ENCODE peak calls at places on chromosomes 7 and 10, in eight cellular contexts. One of them, this sample, is unnamed. For H3K36me3 and H3K4me1, the result is how much of the 10 kb centered on the place peaks cover.

GRCh38 chr7:23184291-23184690 is 2.4 kb downstream of the NUP42 start:
- DNase-seq in GM23338: no peak
- DNase-seq in mammary epithelial cell: no peak
- DNase-seq in spleen: no peak
- DNase-seq in breast epithelium: no peak
- DNase-seq in Peyer's patch: no peak
- DNase-seq in PC-3: no peak
- DNase-seq in CD8-positive, alpha-beta memory T cell: no peak
- DNase-seq in this sample: no peak

GRCh38 chr10:46282460-46283216 is 4.2 kb upstream of the ANTXRL start:
- DNase-seq in GM23338: peak
- DNase-seq in mammary epithelial cell: peak
- DNase-seq in spleen: peak
- DNase-seq in breast epithelium: peak
- DNase-seq in Peyer's patch: peak
- DNase-seq in PC-3: peak
- DNase-seq in CD8-positive, alpha-beta memory T cell: peak
- DNase-seq in this sample: peak

GRCh38 chr10:89588671-89589070 is 53.3 kb upstream of the SLC16A12 start:
- DNase-seq in GM23338: no peak
- DNase-seq in mammary epithelial cell: no peak
- DNase-seq in spleen: no peak
- DNase-seq in breast epithelium: no peak
- DNase-seq in Peyer's patch: no peak
- DNase-seq in PC-3: no peak
- DNase-seq in CD8-positive, alpha-beta memory T cell: no peak
- DNase-seq in this sample: no peak

GRCh38 chr10:104331208-104331838 is 6.9 kb downstream of the ITPRIP start:
- DNase-seq in GM23338: peak
- DNase-seq in mammary epithelial cell: peak
- DNase-seq in spleen: peak
- DNase-seq in breast epithelium: no peak
- DNase-seq in Peyer's patch: no peak
- DNase-seq in PC-3: peak
- DNase-seq in CD8-positive, alpha-beta memory T cell: no peak
- DNase-seq in this sample: no peak

GRCh38 chr7:266851-267840 is 22.8 kb upstream of the FOXL3 start:
- DNase-seq in GM23338: peak
- DNase-seq in mammary epithelial cell: peak
- DNase-seq in spleen: peak
- DNase-seq in breast epithelium: no peak
- DNase-seq in Peyer's patch: peak
- DNase-seq in PC-3: peak
- DNase-seq in CD8-positive, alpha-beta memory T cell: no peak
- DNase-seq in this sample: peak

GRCh38 chr7:106012184-106012583 is 49.1 kb downstream of the CDHR3 start:
- DNase-seq in GM23338: no peak
- DNase-seq in mammary epithelial cell: no peak
- DNase-seq in spleen: no peak
- DNase-seq in breast epithelium: no peak
- DNase-seq in Peyer's patch: no peak
- DNase-seq in PC-3: no peak
- DNase-seq in CD8-positive, alpha-beta memory T cell: no peak
- DNase-seq in this sample: no peak

GRCh38 chr10:103575416-103576075 is 82.0 kb downstream of the NEURL1 start:
- DNase-seq in GM23338: no peak
- DNase-seq in mammary epithelial cell: no peak
- DNase-seq in spleen: no peak
- DNase-seq in breast epithelium: no peak
- DNase-seq in Peyer's patch: no peak
- DNase-seq in PC-3: peak
- DNase-seq in CD8-positive, alpha-beta memory T cell: no peak
- DNase-seq in this sample: no peak

GRCh38 chr7:17013204-17013603 is 131.4 kb upstream of the AGR3 start:
- DNase-seq in GM23338: no peak
- DNase-seq in mammary epithelial cell: no peak
- DNase-seq in spleen: no peak
- DNase-seq in breast epithelium: no peak
- DNase-seq in Peyer's patch: no peak
- DNase-seq in PC-3: no peak
- DNase-seq in CD8-positive, alpha-beta memory T cell: no peak
- DNase-seq in this sample: no peak

GRCh38 chr7:70505886-70506285 is 626.1 kb upstream of the GALNT17 start:
- DNase-seq in GM23338: no peak
- DNase-seq in mammary epithelial cell: no peak
- DNase-seq in spleen: no peak
- DNase-seq in breast epithelium: no peak
- DNase-seq in Peyer's patch: no peak
- DNase-seq in PC-3: no peak
- DNase-seq in CD8-positive, alpha-beta memory T cell: no peak
- DNase-seq in this sample: no peak

GRCh38 chr10:101141622-101142532 is 10.8 kb downstream of the TLX1 start:
- DNase-seq in GM23338: peak
- DNase-seq in mammary epithelial cell: peak
- DNase-seq in spleen: peak
- DNase-seq in breast epithelium: peak
- DNase-seq in Peyer's patch: peak
- DNase-seq in PC-3: peak
- DNase-seq in CD8-positive, alpha-beta memory T cell: peak
- DNase-seq in this sample: peak

GRCh38 chr7:15648461-15648961 is 38.0 kb downstream of the MEOX2 start:
- DNase-seq in GM23338: no peak
- DNase-seq in mammary epithelial cell: peak
- DNase-seq in spleen: no peak
- DNase-seq in breast epithelium: no peak
- DNase-seq in Peyer's patch: no peak
- DNase-seq in PC-3: no peak
- DNase-seq in CD8-positive, alpha-beta memory T cell: no peak
- DNase-seq in this sample: no peak

GRCh38 chr7:4100148-4100547 is 581.9 kb upstream of the FOXK1 start:
- DNase-seq in GM23338: no peak
- DNase-seq in mammary epithelial cell: no peak
- DNase-seq in spleen: peak
- DNase-seq in breast epithelium: no peak
- DNase-seq in Peyer's patch: no peak
- DNase-seq in PC-3: no peak
- DNase-seq in CD8-positive, alpha-beta memory T cell: no peak
- DNase-seq in this sample: no peak

GRCh38 chr7:920351-921070 is 34.0 kb downstream of the ADAP1 start:
- DNase-seq in GM23338: no peak
- DNase-seq in mammary epithelial cell: no peak
- DNase-seq in spleen: peak
- DNase-seq in breast epithelium: no peak
- DNase-seq in Peyer's patch: peak
- DNase-seq in PC-3: peak
- DNase-seq in CD8-positive, alpha-beta memory T cell: peak
- DNase-seq in this sample: peak

GRCh38 chr7:99498546-99498944 is 1.5 kb downstream of the ZNF394 start:
- DNase-seq in GM23338: no peak
- DNase-seq in mammary epithelial cell: peak
- DNase-seq in spleen: peak
- DNase-seq in breast epithelium: no peak
- DNase-seq in Peyer's patch: no peak
- DNase-seq in PC-3: peak
- DNase-seq in CD8-positive, alpha-beta memory T cell: no peak
- DNase-seq in this sample: no peak

GRCh38 chr7:110775046-110775445 is 315.9 kb upstream of the LRRN3 start:
- DNase-seq in GM23338: no peak
- DNase-seq in mammary epithelial cell: no peak
- DNase-seq in spleen: no peak
- DNase-seq in breast epithelium: no peak
- DNase-seq in Peyer's patch: no peak
- DNase-seq in PC-3: no peak
- DNase-seq in CD8-positive, alpha-beta memory T cell: no peak
- DNase-seq in this sample: no peak

GRCh38 chr7:150934045-150934766 is 43.9 kb downstream of the KCNH2 start:
- DNase-seq in GM23338: no peak
- DNase-seq in mammary epithelial cell: no peak
- DNase-seq in spleen: no peak
- DNase-seq in breast epithelium: no peak
- DNase-seq in Peyer's patch: peak
- DNase-seq in PC-3: no peak
- DNase-seq in CD8-positive, alpha-beta memory T cell: no peak
- DNase-seq in this sample: peak

GRCh38 chr10:125035588-125036298 is 93.8 kb downstream of the ZRANB1 start:
- DNase-seq in GM23338: no peak
- DNase-seq in mammary epithelial cell: no peak
- DNase-seq in spleen: no peak
- DNase-seq in breast epithelium: no peak
- DNase-seq in Peyer's patch: no peak
- DNase-seq in PC-3: no peak
- DNase-seq in CD8-positive, alpha-beta memory T cell: no peak
- DNase-seq in this sample: no peak

GRCh38 chr7:26280723-26281122 is 10.9 kb upstream of the SNX10 start:
- DNase-seq in GM23338: no peak
- DNase-seq in mammary epithelial cell: no peak
- DNase-seq in spleen: no peak
- DNase-seq in breast epithelium: no peak
- DNase-seq in Peyer's patch: no peak
- DNase-seq in PC-3: no peak
- DNase-seq in CD8-positive, alpha-beta memory T cell: no peak
- DNase-seq in this sample: no peak

GRCh38 chr7:156607332-156608175 is 33.0 kb upstream of the RNF32 start:
- DNase-seq in GM23338: no peak
- DNase-seq in mammary epithelial cell: no peak
- DNase-seq in spleen: no peak
- DNase-seq in breast epithelium: no peak
- DNase-seq in Peyer's patch: no peak
- DNase-seq in PC-3: no peak
- DNase-seq in CD8-positive, alpha-beta memory T cell: no peak
- DNase-seq in this sample: peak

GRCh38 chr10:6536102-6536501 is 44.0 kb downstream of the PRKCQ start:
- DNase-seq in GM23338: no peak
- DNase-seq in mammary epithelial cell: no peak
- DNase-seq in spleen: no peak
- DNase-seq in breast epithelium: no peak
- DNase-seq in Peyer's patch: no peak
- DNase-seq in PC-3: no peak
- DNase-seq in CD8-positive, alpha-beta memory T cell: no peak
- DNase-seq in this sample: no peak

GRCh38 chr10:6535365-6535764 is 44.7 kb downstream of the PRKCQ start:
- DNase-seq in GM23338: no peak
- DNase-seq in mammary epithelial cell: no peak
- DNase-seq in spleen: no peak
- DNase-seq in breast epithelium: no peak
- DNase-seq in Peyer's patch: no peak
- DNase-seq in PC-3: no peak
- DNase-seq in CD8-positive, alpha-beta memory T cell: no peak
- DNase-seq in this sample: no peak

GRCh38 chr10:6532321-6532720 is 47.8 kb downstream of the PRKCQ start:
- DNase-seq in GM23338: no peak
- DNase-seq in mammary epithelial cell: no peak
- DNase-seq in spleen: no peak
- DNase-seq in breast epithelium: no peak
- DNase-seq in Peyer's patch: no peak
- DNase-seq in PC-3: no peak
- DNase-seq in CD8-positive, alpha-beta memory T cell: no peak
- DNase-seq in this sample: no peak

GRCh38 chr10:6542999-6543430 is 37.1 kb downstream of the PRKCQ start:
- DNase-seq in GM23338: peak
- DNase-seq in mammary epithelial cell: no peak
- DNase-seq in spleen: no peak
- DNase-seq in breast epithelium: no peak
- DNase-seq in Peyer's patch: no peak
- DNase-seq in PC-3: no peak
- DNase-seq in CD8-positive, alpha-beta memory T cell: peak
- DNase-seq in this sample: no peak

DNA sequence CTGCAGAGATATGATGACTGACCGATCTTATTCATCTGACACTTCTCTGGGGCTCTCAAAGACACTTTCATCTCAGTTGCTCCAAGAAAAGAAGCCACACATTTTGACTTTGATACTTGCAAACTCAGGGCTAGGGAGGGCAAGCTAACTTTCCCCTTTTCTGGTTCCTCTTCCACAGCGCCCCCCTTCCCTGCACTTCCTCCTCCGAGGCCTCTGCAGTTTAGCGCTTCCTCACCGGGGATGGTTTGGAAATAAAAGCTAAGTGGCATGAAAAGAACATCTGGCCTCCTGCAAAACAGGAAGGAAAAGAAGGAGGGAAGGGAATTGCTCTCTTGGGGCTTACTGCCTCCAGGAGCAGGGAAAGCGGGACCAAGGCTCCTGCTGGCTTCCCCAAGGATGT is 42.4 kb downstream of the PRKCQ start:
- DNase-seq in GM23338: peak
- DNase-seq in mammary epithelial cell: no peak
- DNase-seq in spleen: no peak
- DNase-seq in breast epithelium: no peak
- DNase-seq in Peyer's patch: no peak
- DNase-seq in PC-3: no peak
- DNase-seq in CD8-positive, alpha-beta memory T cell: no peak
- DNase-seq in this sample: no peak
- H3K36me3 ChIP-seq in GM23338: under half
- H3K36me3 ChIP-seq in mammary epithelial cell: under half
- H3K36me3 ChIP-seq in spleen: under half
- H3K36me3 ChIP-seq in breast epithelium: under half
- H3K36me3 ChIP-seq in Peyer's patch: under half
- H3K36me3 ChIP-seq in PC-3: under half
- H3K36me3 ChIP-seq in CD8-positive, alpha-beta memory T cell: under half
- H3K36me3 ChIP-seq in this sample: under half

GRCh38 chr7:131226116-131226562 is 101.5 kb upstream of the MKLN1 start:
- DNase-seq in GM23338: no peak
- DNase-seq in mammary epithelial cell: no peak
- DNase-seq in spleen: no peak
- DNase-seq in breast epithelium: no peak
- DNase-seq in Peyer's patch: no peak
- DNase-seq in PC-3: no peak
- DNase-seq in CD8-positive, alpha-beta memory T cell: no peak
- DNase-seq in this sample: no peak
- H3K27ac ChIP-seq in GM23338: no peak
- H3K27ac ChIP-seq in mammary epithelial cell: no peak
- H3K27ac ChIP-seq in spleen: no peak
- H3K27ac ChIP-seq in breast epithelium: peak
- H3K27ac ChIP-seq in Peyer's patch: peak
- H3K27ac ChIP-seq in PC-3: no peak
- H3K27ac ChIP-seq in CD8-positive, alpha-beta memory T cell: no peak
- H3K27ac ChIP-seq in this sample: peak

GRCh38 chr10:110499796-110500514 is 2.2 kb downstream of the DUSP5 start:
- DNase-seq in GM23338: no peak
- DNase-seq in mammary epithelial cell: no peak
- DNase-seq in spleen: no peak
- DNase-seq in breast epithelium: no peak
- DNase-seq in Peyer's patch: no peak
- DNase-seq in PC-3: no peak
- DNase-seq in CD8-positive, alpha-beta memory T cell: no peak
- DNase-seq in this sample: no peak
- H3K4me1 ChIP-seq in GM23338: under half
- H3K4me1 ChIP-seq in mammary epithelial cell: half or more
- H3K4me1 ChIP-seq in spleen: half or more
- H3K4me1 ChIP-seq in breast epithelium: under half
- H3K4me1 ChIP-seq in Peyer's patch: under half
- H3K4me1 ChIP-seq in PC-3: under half
- H3K4me1 ChIP-seq in CD8-positive, alpha-beta memory T cell: half or more
- H3K4me1 ChIP-seq in this sample: half or more

GRCh38 chr10:102371295-102371694 is 24.2 kb upstream of the NFKB2 start:
- DNase-seq in GM23338: no peak
- DNase-seq in mammary epithelial cell: no peak
- DNase-seq in spleen: no peak
- DNase-seq in breast epithelium: no peak
- DNase-seq in Peyer's patch: no peak
- DNase-seq in PC-3: no peak
- DNase-seq in CD8-positive, alpha-beta memory T cell: no peak
- DNase-seq in this sample: no peak

GRCh38 chr10:102367441-102367840 is 28.1 kb upstream of the NFKB2 start:
- DNase-seq in GM23338: no peak
- DNase-seq in mammary epithelial cell: no peak
- DNase-seq in spleen: no peak
- DNase-seq in breast epithelium: no peak
- DNase-seq in Peyer's patch: no peak
- DNase-seq in PC-3: no peak
- DNase-seq in CD8-positive, alpha-beta memory T cell: no peak
- DNase-seq in this sample: no peak

GRCh38 chr10:102368072-102368471 is 27.4 kb upstream of the NFKB2 start:
- DNase-seq in GM23338: no peak
- DNase-seq in mammary epithelial cell: no peak
- DNase-seq in spleen: no peak
- DNase-seq in breast epithelium: peak
- DNase-seq in Peyer's patch: no peak
- DNase-seq in PC-3: no peak
- DNase-seq in CD8-positive, alpha-beta memory T cell: no peak
- DNase-seq in this sample: no peak
- H3K36me3 ChIP-seq in GM23338: under half
- H3K36me3 ChIP-seq in mammary epithelial cell: under half
- H3K36me3 ChIP-seq in spleen: half or more
- H3K36me3 ChIP-seq in breast epithelium: under half
- H3K36me3 ChIP-seq in Peyer's patch: half or more
- H3K36me3 ChIP-seq in PC-3: under half
- H3K36me3 ChIP-seq in CD8-positive, alpha-beta memory T cell: half or more
- H3K36me3 ChIP-seq in this sample: under half

This sample was measured in left lung.